ENCODE peak calls at places on chromosomes 16 and 17, in six cellular contexts. One of them, this sample, is unnamed.
A peak's percentile ranks its signal among the peaks of the same experiment; 100 is the strongest.

GRCh38 chr17:80861360-80861861 is 130.2 kb upstream of the CHMP6 start:
- DNase-seq in NCI-H524: no peak
- DNase-seq in EL: no peak
- DNase-seq in HFF-Myc: no peak
- DNase-seq in activated effector memory CD4-positive, alpha-beta T cell treated with anti-CD3 and anti-CD28 coated beads, Interleukin-2, amount 50 U/mL, for 16 hours: no peak
- DNase-seq in cardiac fibroblast: no peak
- DNase-seq in this sample: no peak

GRCh38 chr17:43316522-43317142 is 82.2 kb upstream of the ARL4D start:
- DNase-seq in NCI-H524: no peak
- DNase-seq in EL: peak; percentile 46
- DNase-seq in HFF-Myc: no peak
- DNase-seq in activated effector memory CD4-positive, alpha-beta T cell treated with anti-CD3 and anti-CD28 coated beads, Interleukin-2, amount 50 U/mL, for 16 hours: peak; percentile 71
- DNase-seq in cardiac fibroblast: no peak
- DNase-seq in this sample: no peak

GRCh38 chr17:68288804-68289203 is 2.1 kb downstream of the SLC16A6 start:
- DNase-seq in NCI-H524: peak; percentile 31
- DNase-seq in EL: no peak
- DNase-seq in HFF-Myc: no peak
- DNase-seq in activated effector memory CD4-positive, alpha-beta T cell treated with anti-CD3 and anti-CD28 coated beads, Interleukin-2, amount 50 U/mL, for 16 hours: no peak
- DNase-seq in cardiac fibroblast: no peak
- DNase-seq in this sample: no peak

GRCh38 chr17:77316191-77316641 is 175.4 kb downstream of the SEC14L1 start:
- DNase-seq in NCI-H524: no peak
- DNase-seq in EL: peak; percentile 51
- DNase-seq in HFF-Myc: no peak
- DNase-seq in activated effector memory CD4-positive, alpha-beta T cell treated with anti-CD3 and anti-CD28 coated beads, Interleukin-2, amount 50 U/mL, for 16 hours: no peak
- DNase-seq in cardiac fibroblast: peak; percentile 76
- DNase-seq in this sample: no peak

GRCh38 chr16:25838724-25839186 is 147.0 kb downstream of the HS3ST4 start:
- DNase-seq in NCI-H524: peak; percentile 64
- DNase-seq in EL: peak; percentile 33
- DNase-seq in HFF-Myc: peak; percentile 1
- DNase-seq in activated effector memory CD4-positive, alpha-beta T cell treated with anti-CD3 and anti-CD28 coated beads, Interleukin-2, amount 50 U/mL, for 16 hours: no peak
- DNase-seq in cardiac fibroblast: peak; percentile 65
- DNase-seq in this sample: peak; percentile 14

GRCh38 chr17:7046127-7046724 is 2.3 kb upstream of the SLC16A11 start:
- DNase-seq in NCI-H524: peak; percentile 13
- DNase-seq in EL: no peak
- DNase-seq in HFF-Myc: no peak
- DNase-seq in activated effector memory CD4-positive, alpha-beta T cell treated with anti-CD3 and anti-CD28 coated beads, Interleukin-2, amount 50 U/mL, for 16 hours: peak; percentile 82
- DNase-seq in cardiac fibroblast: no peak
- DNase-seq in this sample: no peak

GRCh38 chr17:58513913-58514794 is at the start of gene MTMR4:
- DNase-seq in NCI-H524: peak; percentile 86
- DNase-seq in EL: peak; percentile 82
- DNase-seq in HFF-Myc: no peak
- DNase-seq in activated effector memory CD4-positive, alpha-beta T cell treated with anti-CD3 and anti-CD28 coated beads, Interleukin-2, amount 50 U/mL, for 16 hours: peak; percentile 92
- DNase-seq in cardiac fibroblast: peak; percentile 79
- DNase-seq in this sample: no peak

GRCh38 chr16:27323781-27324561 is 10.2 kb downstream of the IL4R start:
- DNase-seq in NCI-H524: no peak
- DNase-seq in EL: no peak
- DNase-seq in HFF-Myc: no peak
- DNase-seq in activated effector memory CD4-positive, alpha-beta T cell treated with anti-CD3 and anti-CD28 coated beads, Interleukin-2, amount 50 U/mL, for 16 hours: no peak
- DNase-seq in cardiac fibroblast: no peak
- DNase-seq in this sample: no peak

GRCh38 chr16:25060920-25061319 is 45.8 kb upstream of the ARHGAP17 start:
- DNase-seq in NCI-H524: no peak
- DNase-seq in EL: no peak
- DNase-seq in HFF-Myc: no peak
- DNase-seq in activated effector memory CD4-positive, alpha-beta T cell treated with anti-CD3 and anti-CD28 coated beads, Interleukin-2, amount 50 U/mL, for 16 hours: no peak
- DNase-seq in cardiac fibroblast: peak; percentile 88
- DNase-seq in this sample: no peak

GRCh38 chr16:49158029-49158642 is 123.5 kb downstream of the CBLN1 start:
- DNase-seq in NCI-H524: no peak
- DNase-seq in EL: peak; percentile 7
- DNase-seq in HFF-Myc: peak; percentile 16
- DNase-seq in activated effector memory CD4-positive, alpha-beta T cell treated with anti-CD3 and anti-CD28 coated beads, Interleukin-2, amount 50 U/mL, for 16 hours: no peak
- DNase-seq in cardiac fibroblast: peak; percentile 1
- DNase-seq in this sample: no peak

GRCh38 chr16:82882249-82882648 is 255.5 kb downstream of the CDH13 start:
- DNase-seq in NCI-H524: no peak
- DNase-seq in EL: no peak
- DNase-seq in HFF-Myc: no peak
- DNase-seq in activated effector memory CD4-positive, alpha-beta T cell treated with anti-CD3 and anti-CD28 coated beads, Interleukin-2, amount 50 U/mL, for 16 hours: no peak
- DNase-seq in cardiac fibroblast: no peak
- DNase-seq in this sample: no peak

GRCh38 chr17:14153374-14153773 is 83.3 kb downstream of the CDRT15 start:
- DNase-seq in NCI-H524: no peak
- DNase-seq in EL: no peak
- DNase-seq in HFF-Myc: no peak
- DNase-seq in activated effector memory CD4-positive, alpha-beta T cell treated with anti-CD3 and anti-CD28 coated beads, Interleukin-2, amount 50 U/mL, for 16 hours: no peak
- DNase-seq in cardiac fibroblast: no peak
- DNase-seq in this sample: no peak